ENCODE peak calls at places on chromosomes 6 and 20, in eight cellular contexts. M is left ventricle myocardium superior, D is activated T-cell treated with anti-CD3 and anti-CD28 coated beads for 1 hour, X is H54, P is mucosa of descending colon, I is GM03348, S is GM12865, Q is GM18507. W is an unnamed sample.

GRCh38 chr6:11043961-11044711 is at the start of gene ELOVL2:
- DNase-seq in Q (peak), S (peak), P (peak), I (peak), X (peak), M (peak), D (no peak), W (peak)

GRCh38 chr6:38973178-38974057 is 75.2 kb upstream of the GLP1R start:
- DNase-seq in P (peak), Q (no peak), D (no peak), S (peak), M (no peak), I (peak), X (peak), W (no peak)

GRCh38 chr20:37935435-37935834 is 32.5 kb downstream of the VSTM2L start:
- DNase-seq in X (no peak), P (peak), I (no peak), Q (no peak), M (no peak), S (no peak), D (no peak), W (no peak)

GRCh38 chr20:33606114-33606771 is 55.9 kb upstream of the C20orf144 start:
- DNase-seq in Q (no peak), D (no peak), P (no peak), S (peak), X (no peak), M (no peak), I (no peak), W (no peak)

GRCh38 chr6:68778356-68779020 is 143.4 kb downstream of the ADGRB3 start:
- DNase-seq in Q (no peak), I (peak), P (no peak), X (peak), S (peak), M (no peak), D (no peak), W (no peak)

GRCh38 chr6:70108230-70108629 is 194.7 kb downstream of the COL9A1 start:
- DNase-seq in D (no peak), M (no peak), S (peak), Q (no peak), P (peak), I (peak), X (no peak), W (no peak)

GRCh38 chr6:25617997-25618396 is 34.0 kb upstream of the SCGN start:
- DNase-seq in S (no peak), M (no peak), X (no peak), P (no peak), D (no peak), I (no peak), Q (no peak), W (no peak)

GRCh38 chr6:87029711-87030314 is 65.1 kb downstream of the CGA start:
- DNase-seq in P (peak), I (peak), X (peak), D (no peak), M (no peak), S (peak), Q (no peak), W (no peak)

GRCh38 chr20:39835040-39835842 is 853.8 kb downstream of the MAFB start:
- DNase-seq in S (no peak), M (peak), P (no peak), D (no peak), Q (no peak), X (no peak), I (no peak), W (peak)

GRCh38 chr20:35006009-35006408 is 50.3 kb downstream of the MYH7B start:
- DNase-seq in S (no peak), D (no peak), M (peak), P (no peak), I (no peak), Q (no peak), X (no peak), W (no peak)

GRCh38 chr20:41049451-41049850 is 20.8 kb downstream of the TOP1 start:
- DNase-seq in D (no peak), X (no peak), M (no peak), P (no peak), Q (no peak), S (no peak), I (no peak), W (no peak)

GRCh38 chr20:63520594-63520938 is at the start of gene PPDPF:
- DNase-seq in P (peak), I (peak), Q (peak), S (peak), D (peak), X (peak), M (peak), W (peak)

GRCh38 chr6:28693751-28694443 is 168.2 kb downstream of the GPX5 start:
- DNase-seq in X (no peak), P (no peak), I (no peak), Q (no peak), M (no peak), D (no peak), S (no peak), W (no peak)

GRCh38 chr6:166058064-166058739 is 109.4 kb downstream of the TBXT start:
- DNase-seq in P (no peak), M (peak), D (no peak), S (no peak), Q (no peak), I (peak), X (no peak), W (peak)

GRCh38 chr6:5521322-5521721 is 260.0 kb downstream of the FARS2 start:
- DNase-seq in S (no peak), P (no peak), Q (no peak), D (no peak), X (no peak), I (no peak), M (no peak), W (no peak)

GRCh38 chr6:141165012-141165411 is 967.7 kb upstream of the GJE1 start:
- DNase-seq in Q (no peak), X (no peak), M (no peak), P (no peak), S (no peak), I (no peak), D (no peak), W (no peak)

GRCh38 chr6:30044630-30045029 is 16.4 kb upstream of the POLR1H start:
- DNase-seq in X (peak), M (no peak), D (no peak), P (no peak), I (peak), S (no peak), Q (no peak), W (no peak)

GRCh38 chr20:38303908-38304379 is at the start of gene BPI:
- DNase-seq in I (no peak), D (no peak), X (no peak), M (no peak), Q (no peak), S (no peak), P (peak), W (peak)

GRCh38 chr6:160275511-160276003 is 16.9 kb upstream of the SLC22A2 start:
- DNase-seq in Q (no peak), X (no peak), D (no peak), P (no peak), I (no peak), M (no peak), S (no peak), W (no peak)

GRCh38 chr20:46566125-46566524 is 15.7 kb upstream of the OCSTAMP start:
- DNase-seq in I (no peak), D (no peak), Q (no peak), P (no peak), X (no peak), M (no peak), S (no peak), W (no peak)

GRCh38 chr6:3530515-3530914 is 73.7 kb upstream of the SLC22A23 start:
- DNase-seq in X (no peak), P (no peak), D (no peak), M (no peak), I (no peak), S (no peak), Q (no peak), W (no peak)

GRCh38 chr6:80132942-80133517 is 26.6 kb downstream of the BCKDHB start:
- DNase-seq in S (peak), I (peak), Q (no peak), M (peak), P (peak), D (peak), X (no peak), W (peak)

GRCh38 chr6:163688971-163689370 is 274.5 kb downstream of the QKI start:
- DNase-seq in S (no peak), P (no peak), X (no peak), Q (no peak), M (no peak), D (no peak), I (no peak), W (no peak)

GRCh38 chr20:37379967-37380828 is 34.3 kb downstream of the SRC start:
- DNase-seq in D (no peak), M (no peak), S (no peak), P (no peak), X (no peak), I (no peak), Q (no peak), W (no peak)

GRCh38 chr6:143528164-143528811 is 16.8 kb upstream of the FUCA2 start:
- DNase-seq in S (peak), I (no peak), D (no peak), Q (no peak), P (no peak), X (no peak), M (no peak), W (no peak)

GRCh38 chr20:59583428-59584277 is 20.7 kb upstream of the PHACTR3 start:
- DNase-seq in M (peak), P (peak), S (no peak), Q (no peak), D (no peak), I (peak), X (no peak), W (peak)

GRCh38 chr6:36743538-36744441 is 46.2 kb downstream of the RAB44 start:
- DNase-seq in M (no peak), X (no peak), I (no peak), D (no peak), S (no peak), Q (no peak), P (peak), W (no peak)

GRCh38 chr6:3913958-3914337 is 64.8 kb downstream of the FAM50B start:
- DNase-seq in Q (no peak), I (no peak), S (no peak), D (no peak), P (no peak), M (no peak), X (no peak), W (no peak)

GRCh38 chr6:1390805-1391511 is 1.6 kb downstream of the FOXF2 start:
- DNase-seq in X (no peak), M (no peak), Q (no peak), P (no peak), D (no peak), S (no peak), I (peak), W (no peak)

GRCh38 chr6:52435345-52435744 is 15.2 kb downstream of the EFHC1 start:
- DNase-seq in S (no peak), Q (no peak), I (no peak), D (no peak), X (no peak), P (no peak), M (no peak), W (no peak)

GRCh38 chr6:11532097-11532496 is 5.5 kb upstream of the TMEM170B start:
- DNase-seq in P (no peak), X (no peak), D (no peak), I (no peak), S (no peak), Q (no peak), M (no peak), W (no peak)

GRCh38 chr6:129849456-129849855 is 11.7 kb downstream of the TMEM244 start:
- DNase-seq in S (no peak), D (no peak), Q (no peak), I (peak), P (no peak), X (peak), M (no peak), W (no peak)

W was measured in left ventricle myocardium inferior.